ENCODE peak calls at places on chromosomes 16 and 17, in ten cellular contexts. One of them, this sample, is unnamed.

GRCh38 chr17:19613979-19614378 is 34.6 kb upstream of the ALDH3A2 start:
- DNase-seq in RWPE2: no peak
- DNase-seq in heart left ventricle: no peak
- DNase-seq in endodermal cell: peak; percentile 52
- DNase-seq in fibroblast of pulmonary artery: no peak
- DNase-seq in heart right ventricle: no peak
- DNase-seq in AG10803: no peak
- DNase-seq in IMR-90: no peak
- DNase-seq in transverse colon: no peak
- DNase-seq in stomach: no peak
- DNase-seq in this sample: no peak

GRCh38 chr16:2013527-2013926 is 3.9 kb upstream of the ZNF598 start:
- DNase-seq in RWPE2: no peak
- DNase-seq in heart left ventricle: no peak
- DNase-seq in endodermal cell: no peak
- DNase-seq in fibroblast of pulmonary artery: no peak
- DNase-seq in heart right ventricle: no peak
- DNase-seq in AG10803: no peak
- DNase-seq in IMR-90: no peak
- DNase-seq in transverse colon: no peak
- DNase-seq in stomach: no peak
- DNase-seq in this sample: no peak

GRCh38 chr17:69448431-69449102 is 34.1 kb downstream of the MAP2K6 start:
- DNase-seq in RWPE2: no peak
- DNase-seq in heart left ventricle: peak; percentile 9
- DNase-seq in endodermal cell: peak; percentile 97
- DNase-seq in fibroblast of pulmonary artery: peak; percentile 11
- DNase-seq in heart right ventricle: no peak
- DNase-seq in AG10803: no peak
- DNase-seq in IMR-90: no peak
- DNase-seq in transverse colon: peak; percentile 83
- DNase-seq in stomach: no peak
- DNase-seq in this sample: peak; percentile 48

GRCh38 chr16:20966746-20967145 is 66.2 kb downstream of the LYRM1 start:
- DNase-seq in RWPE2: no peak
- DNase-seq in heart left ventricle: no peak
- DNase-seq in endodermal cell: no peak
- DNase-seq in fibroblast of pulmonary artery: no peak
- DNase-seq in heart right ventricle: no peak
- DNase-seq in AG10803: no peak
- DNase-seq in IMR-90: no peak
- DNase-seq in transverse colon: no peak
- DNase-seq in stomach: no peak
- DNase-seq in this sample: no peak

GRCh38 chr17:76843703-76844484 is 24.3 kb upstream of the MGAT5B start:
- DNase-seq in RWPE2: no peak
- DNase-seq in heart left ventricle: no peak
- DNase-seq in endodermal cell: no peak
- DNase-seq in fibroblast of pulmonary artery: no peak
- DNase-seq in heart right ventricle: no peak
- DNase-seq in AG10803: no peak
- DNase-seq in IMR-90: no peak
- DNase-seq in transverse colon: no peak
- DNase-seq in stomach: no peak
- DNase-seq in this sample: no peak

GRCh38 chr17:52255347-52255746 is 96.8 kb upstream of the CA10 start:
- DNase-seq in RWPE2: no peak
- DNase-seq in heart left ventricle: no peak
- DNase-seq in endodermal cell: peak; percentile 57
- DNase-seq in fibroblast of pulmonary artery: no peak
- DNase-seq in heart right ventricle: no peak
- DNase-seq in AG10803: no peak
- DNase-seq in IMR-90: no peak
- DNase-seq in transverse colon: no peak
- DNase-seq in stomach: no peak
- DNase-seq in this sample: no peak

GRCh38 chr16:65122974-65123845 is 1.3 kb upstream of the CDH11 start:
- DNase-seq in RWPE2: peak; percentile 62
- DNase-seq in heart left ventricle: peak; percentile 63
- DNase-seq in endodermal cell: peak; percentile 76
- DNase-seq in fibroblast of pulmonary artery: peak; percentile 64
- DNase-seq in heart right ventricle: peak; percentile 58
- DNase-seq in AG10803: peak; percentile 79
- DNase-seq in IMR-90: peak; percentile 63
- DNase-seq in transverse colon: peak; percentile 60
- DNase-seq in stomach: peak; percentile 26
- DNase-seq in this sample: peak; percentile 67

GRCh38 chr16:51383909-51384308 is 232.8 kb upstream of the SALL1 start:
- DNase-seq in RWPE2: no peak
- DNase-seq in heart left ventricle: no peak
- DNase-seq in endodermal cell: peak; percentile 60
- DNase-seq in fibroblast of pulmonary artery: no peak
- DNase-seq in heart right ventricle: no peak
- DNase-seq in AG10803: no peak
- DNase-seq in IMR-90: no peak
- DNase-seq in transverse colon: no peak
- DNase-seq in stomach: no peak
- DNase-seq in this sample: no peak

GRCh38 chr16:27853651-27854050 is 209.9 kb downstream of the GSG1L start:
- DNase-seq in RWPE2: peak; percentile 15
- DNase-seq in heart left ventricle: no peak
- DNase-seq in endodermal cell: peak; percentile 30
- DNase-seq in fibroblast of pulmonary artery: no peak
- DNase-seq in heart right ventricle: no peak
- DNase-seq in AG10803: no peak
- DNase-seq in IMR-90: no peak
- DNase-seq in transverse colon: no peak
- DNase-seq in stomach: no peak
- DNase-seq in this sample: no peak

GRCh38 chr16:27863377-27863776 is 200.1 kb downstream of the GSG1L start:
- DNase-seq in RWPE2: no peak
- DNase-seq in heart left ventricle: no peak
- DNase-seq in endodermal cell: no peak
- DNase-seq in fibroblast of pulmonary artery: no peak
- DNase-seq in heart right ventricle: no peak
- DNase-seq in AG10803: no peak
- DNase-seq in IMR-90: no peak
- DNase-seq in transverse colon: no peak
- DNase-seq in stomach: no peak
- DNase-seq in this sample: no peak

GRCh38 chr16:27862953-27863352 is 200.6 kb downstream of the GSG1L start:
- DNase-seq in RWPE2: no peak
- DNase-seq in heart left ventricle: no peak
- DNase-seq in endodermal cell: no peak
- DNase-seq in fibroblast of pulmonary artery: no peak
- DNase-seq in heart right ventricle: no peak
- DNase-seq in AG10803: no peak
- DNase-seq in IMR-90: no peak
- DNase-seq in transverse colon: no peak
- DNase-seq in stomach: no peak
- DNase-seq in this sample: no peak

GRCh38 chr16:27860091-27860490 is 203.4 kb downstream of the GSG1L start:
- DNase-seq in RWPE2: no peak
- DNase-seq in heart left ventricle: no peak
- DNase-seq in endodermal cell: no peak
- DNase-seq in fibroblast of pulmonary artery: no peak
- DNase-seq in heart right ventricle: no peak
- DNase-seq in AG10803: no peak
- DNase-seq in IMR-90: no peak
- DNase-seq in transverse colon: no peak
- DNase-seq in stomach: no peak
- DNase-seq in this sample: no peak

GRCh38 chr16:27859020-27859419 is 204.5 kb downstream of the GSG1L start:
- DNase-seq in RWPE2: no peak
- DNase-seq in heart left ventricle: no peak
- DNase-seq in endodermal cell: peak; percentile 84
- DNase-seq in fibroblast of pulmonary artery: no peak
- DNase-seq in heart right ventricle: no peak
- DNase-seq in AG10803: no peak
- DNase-seq in IMR-90: no peak
- DNase-seq in transverse colon: no peak
- DNase-seq in stomach: no peak
- DNase-seq in this sample: no peak
- TF ChIP-seq CTCF in RWPE2: no peak
- TF ChIP-seq CTCF in heart left ventricle: no peak
- TF ChIP-seq CTCF in endodermal cell: peak; percentile 74
- TF ChIP-seq CTCF in fibroblast of pulmonary artery: no peak
- TF ChIP-seq CTCF in heart right ventricle: no peak
- TF ChIP-seq CTCF in AG10803: no peak
- TF ChIP-seq CTCF in IMR-90: no peak
- TF ChIP-seq CTCF in transverse colon: no peak
- TF ChIP-seq CTCF in stomach: no peak
- TF ChIP-seq CTCF in this sample: peak; percentile 4

DNA sequence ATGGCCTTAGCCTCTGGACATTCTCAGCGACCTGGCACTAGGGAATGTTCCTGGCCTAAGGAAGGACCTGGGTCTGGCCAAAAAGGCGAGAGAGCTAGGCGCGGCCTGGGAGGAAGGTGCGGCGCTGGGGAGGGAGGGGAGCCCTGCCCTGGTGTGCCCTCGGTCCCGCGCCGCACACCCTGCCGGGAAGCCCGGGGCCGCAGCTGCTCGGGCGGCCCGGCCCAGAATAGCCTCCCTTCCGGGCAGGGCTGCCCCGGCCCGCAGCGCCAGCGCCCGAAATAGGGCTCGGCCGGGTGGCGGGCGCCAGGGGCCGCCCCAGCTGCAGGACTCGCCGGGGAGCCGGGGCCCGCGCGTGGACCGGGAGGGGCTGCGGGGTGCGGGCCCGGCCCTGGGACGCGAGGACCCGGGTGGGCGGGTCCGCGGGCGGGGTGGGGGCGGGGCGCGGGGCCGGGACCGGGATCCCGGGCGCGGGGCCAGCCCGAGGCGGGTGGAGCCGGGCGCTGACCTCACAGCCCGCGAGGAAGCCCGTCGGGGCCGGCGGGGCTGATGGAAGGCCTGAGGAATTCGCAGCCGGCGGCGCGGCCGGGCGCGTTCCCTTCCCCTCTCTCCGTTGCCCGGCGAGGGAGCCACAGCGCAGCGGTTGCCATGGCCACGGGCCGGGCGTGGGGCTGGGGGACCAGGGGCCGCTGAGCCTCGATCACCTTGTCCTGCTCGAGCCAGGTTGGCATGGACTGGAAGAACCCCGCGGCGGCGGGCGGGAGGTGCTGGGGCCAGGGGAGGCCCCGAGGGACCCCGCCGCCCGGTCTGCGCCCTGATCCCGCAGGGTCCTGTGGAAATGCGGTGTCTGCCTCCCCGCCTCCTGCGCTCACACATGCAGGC is 18.1 kb downstream of the SOCS3 start:
- DNase-seq in RWPE2: no peak
- DNase-seq in heart left ventricle: peak; percentile 88
- DNase-seq in endodermal cell: peak; percentile 92
- DNase-seq in fibroblast of pulmonary artery: peak; percentile 81
- DNase-seq in heart right ventricle: peak; percentile 84
- DNase-seq in AG10803: peak; percentile 84
- DNase-seq in IMR-90: peak; percentile 74
- DNase-seq in transverse colon: peak; percentile 80
- DNase-seq in stomach: peak; percentile 79
- DNase-seq in this sample: peak; percentile 88
- H3K4me3 ChIP-seq in RWPE2: peak overlapping the region; percentile 17
- H3K4me3 ChIP-seq in heart left ventricle: peak overlapping the region; percentile 35
- H3K4me3 ChIP-seq in endodermal cell: no peak overlapping the region
- H3K4me3 ChIP-seq in fibroblast of pulmonary artery: peak overlapping the region; percentile 30
- H3K4me3 ChIP-seq in heart right ventricle: peak overlapping the region; percentile 59
- H3K4me3 ChIP-seq in AG10803: peak overlapping the region; percentile 47
- H3K4me3 ChIP-seq in IMR-90: peak overlapping the region; percentile 6
- H3K4me3 ChIP-seq in transverse colon: peak overlapping the region; percentile 16
- H3K4me3 ChIP-seq in stomach: peak overlapping the region; percentile 25
- H3K4me3 ChIP-seq in this sample: peak overlapping the region; percentile 47

DNA sequence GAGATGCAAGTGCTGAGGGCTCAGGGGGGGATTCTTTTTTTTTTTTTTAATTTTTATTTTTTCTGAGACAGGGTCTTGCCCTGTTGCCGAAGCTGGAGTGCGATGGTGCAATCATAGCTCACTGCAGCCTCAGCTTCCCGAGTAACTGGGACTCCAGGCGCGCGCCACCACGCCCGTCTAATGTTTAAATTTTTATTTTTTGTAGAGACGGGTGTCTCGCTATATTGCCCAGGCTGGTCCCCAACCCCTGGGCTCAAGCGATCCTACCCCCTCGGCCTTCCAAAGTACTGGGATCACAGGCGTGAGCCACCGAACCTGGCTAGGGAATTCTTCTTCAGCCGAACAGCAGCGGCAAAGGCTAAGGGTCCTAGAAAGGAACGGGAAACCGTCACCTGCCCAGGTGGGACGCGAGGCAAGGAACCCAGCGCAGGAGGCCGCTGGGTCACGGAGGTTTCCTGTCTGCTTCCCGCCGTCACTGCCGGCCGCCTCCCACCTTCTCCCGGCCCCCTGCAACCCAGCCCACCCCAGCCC is 13.3 kb upstream of the OR1F1 start:
- DNase-seq in RWPE2: peak; percentile 30
- DNase-seq in heart left ventricle: no peak
- DNase-seq in endodermal cell: peak; percentile 75
- DNase-seq in fibroblast of pulmonary artery: no peak
- DNase-seq in heart right ventricle: no peak
- DNase-seq in AG10803: no peak
- DNase-seq in IMR-90: no peak
- DNase-seq in transverse colon: no peak
- DNase-seq in stomach: no peak
- DNase-seq in this sample: no peak
- TF ChIP-seq CTCF in RWPE2: peak; percentile 41
- TF ChIP-seq CTCF in heart left ventricle: no peak
- TF ChIP-seq CTCF in endodermal cell: peak; percentile 4
- TF ChIP-seq CTCF in fibroblast of pulmonary artery: no peak
- TF ChIP-seq CTCF in heart right ventricle: no peak
- TF ChIP-seq CTCF in AG10803: no peak
- TF ChIP-seq CTCF in IMR-90: no peak
- TF ChIP-seq CTCF in transverse colon: no peak
- TF ChIP-seq CTCF in stomach: no peak
- TF ChIP-seq CTCF in this sample: no peak

GRCh38 chr17:34406196-34406595 is 43.2 kb upstream of the CCL1 start:
- DNase-seq in RWPE2: no peak
- DNase-seq in heart left ventricle: no peak
- DNase-seq in endodermal cell: no peak
- DNase-seq in fibroblast of pulmonary artery: no peak
- DNase-seq in heart right ventricle: no peak
- DNase-seq in AG10803: no peak
- DNase-seq in IMR-90: no peak
- DNase-seq in transverse colon: no peak
- DNase-seq in stomach: no peak
- DNase-seq in this sample: no peak

GRCh38 chr17:34400301-34400931 is 37.4 kb upstream of the CCL1 start:
- DNase-seq in RWPE2: no peak
- DNase-seq in heart left ventricle: no peak
- DNase-seq in endodermal cell: peak; percentile 42
- DNase-seq in fibroblast of pulmonary artery: no peak
- DNase-seq in heart right ventricle: no peak
- DNase-seq in AG10803: no peak
- DNase-seq in IMR-90: no peak
- DNase-seq in transverse colon: no peak
- DNase-seq in stomach: no peak
- DNase-seq in this sample: no peak

GRCh38 chr17:34398990-34399389 is 36.0 kb upstream of the CCL1 start:
- DNase-seq in RWPE2: no peak
- DNase-seq in heart left ventricle: no peak
- DNase-seq in endodermal cell: no peak
- DNase-seq in fibroblast of pulmonary artery: no peak
- DNase-seq in heart right ventricle: no peak
- DNase-seq in AG10803: no peak
- DNase-seq in IMR-90: no peak
- DNase-seq in transverse colon: no peak
- DNase-seq in stomach: no peak
- DNase-seq in this sample: no peak

GRCh38 chr17:34397265-34397664 is 34.2 kb upstream of the CCL1 start:
- DNase-seq in RWPE2: no peak
- DNase-seq in heart left ventricle: no peak
- DNase-seq in endodermal cell: no peak
- DNase-seq in fibroblast of pulmonary artery: no peak
- DNase-seq in heart right ventricle: no peak
- DNase-seq in AG10803: no peak
- DNase-seq in IMR-90: no peak
- DNase-seq in transverse colon: no peak
- DNase-seq in stomach: no peak
- DNase-seq in this sample: no peak

GRCh38 chr17:34401165-34401564 is 38.1 kb upstream of the CCL1 start:
- DNase-seq in RWPE2: no peak
- DNase-seq in heart left ventricle: no peak
- DNase-seq in endodermal cell: peak; percentile 41
- DNase-seq in fibroblast of pulmonary artery: no peak
- DNase-seq in heart right ventricle: no peak
- DNase-seq in AG10803: no peak
- DNase-seq in IMR-90: no peak
- DNase-seq in transverse colon: no peak
- DNase-seq in stomach: no peak
- DNase-seq in this sample: no peak
- H3K4me3 ChIP-seq in RWPE2: no peak overlapping the region
- H3K4me3 ChIP-seq in heart left ventricle: no peak overlapping the region
- H3K4me3 ChIP-seq in endodermal cell: no peak overlapping the region
- H3K4me3 ChIP-seq in fibroblast of pulmonary artery: no peak overlapping the region
- H3K4me3 ChIP-seq in heart right ventricle: no peak overlapping the region
- H3K4me3 ChIP-seq in AG10803: no peak overlapping the region
- H3K4me3 ChIP-seq in IMR-90: no peak overlapping the region
- H3K4me3 ChIP-seq in transverse colon: no peak overlapping the region
- H3K4me3 ChIP-seq in stomach: no peak overlapping the region
- H3K4me3 ChIP-seq in this sample: no peak overlapping the region

This sample was measured in choroid plexus epithelial cell.